ENCODE peak calls at places on chromosomes 12 and 14, in seven cellular contexts. Q is astrocyte; K is fibroblast of mammary gland; W is tibial artery; M is activated T-helper 1 cell treated with Interleukin-2 at 50 U/mL for 16 hours; R is progenitor cell of endocrine pancreas; G is effector memory CD4-positive, alpha-beta T cell. E is an unnamed sample.

GRCh38 chr14:100622234-100622633 is 35.0 kb upstream of the BEGAIN start:
- DNase-seq in Q (no peak), K (no peak), W (no peak), M (no peak), R (no peak), G (no peak), E (no peak)

GRCh38 chr14:87847216-87847615 is 145.8 kb downstream of the GALC start:
- DNase-seq in Q (no peak), K (peak), W (no peak), M (no peak), R (no peak), G (no peak), E (no peak)

GRCh38 chr14:96096639-96097610 is 57.8 kb downstream of the C14orf132 start:
- DNase-seq in Q (no peak), K (no peak), W (peak), M (no peak), R (no peak), G (no peak), E (no peak)

GRCh38 chr12:13205809-13206559 is 9.5 kb downstream of the EMP1 start:
- DNase-seq in Q (peak), K (peak), W (no peak), M (no peak), R (no peak), G (no peak), E (no peak)

GRCh38 chr12:31118347-31118830 is 44.7 kb downstream of the DDX11 start:
- DNase-seq in Q (no peak), K (no peak), W (no peak), M (no peak), R (no peak), G (no peak), E (no peak)

GRCh38 chr14:68549057-68549421 is 243.8 kb downstream of the ZFP36L1 start:
- DNase-seq in Q (peak), K (peak), W (no peak), M (no peak), R (no peak), G (no peak), E (no peak)

GRCh38 chr12:91984571-91984970 is 161.1 kb downstream of the BTG1 start:
- DNase-seq in Q (peak), K (peak), W (no peak), M (no peak), R (no peak), G (no peak), E (no peak)

GRCh38 chr12:67797316-67797741 is 148.8 kb downstream of the DYRK2 start:
- DNase-seq in Q (peak), K (peak), W (peak), M (no peak), R (no peak), G (no peak), E (no peak)

E was measured in T-helper 17 cell.